ENCODE peak calls at places on chromosomes 12 and 14, in five cellular contexts. K is lung, E is BJ, R is colonic mucosa, C is endothelial cell of umbilical vein. W is an unnamed sample.

GRCh38 chr12:79618848-79619404 is 71.8 kb downstream of the PAWR start:
- DNase-seq in K (no peak), E (peak), R (no peak), C (no peak), W (no peak)

GRCh38 chr14:93305708-93306418 is 27.0 kb downstream of the BTBD7 start:
- DNase-seq in K (no peak), E (no peak), R (no peak), C (no peak), W (no peak)

GRCh38 chr12:126474703-126475102 is 1409.5 kb downstream of the AACS start:
- DNase-seq in K (no peak), E (no peak), R (no peak), C (no peak), W (no peak)

GRCh38 chr14:102279688-102280348 is 25.1 kb downstream of the MOK start:
- DNase-seq in K (peak), E (peak), R (no peak), C (no peak), W (peak)

GRCh38 chr12:111027431-111027830 is 107.1 kb upstream of the MYL2 start:
- DNase-seq in K (no peak), E (no peak), R (no peak), C (no peak), W (no peak)

GRCh38 chr14:104682107-104682593 is 7.3 kb upstream of the INF2 start:
- DNase-seq in K (no peak), E (no peak), R (no peak), C (no peak), W (peak)

GRCh38 chr12:93518725-93519124 is 51.4 kb downstream of the MRPL42 start:
- DNase-seq in K (no peak), E (no peak), R (no peak), C (no peak), W (no peak)

GRCh38 chr12:102406033-102406584 is 74.3 kb downstream of the IGF1 start:
- DNase-seq in K (no peak), E (no peak), R (peak), C (peak), W (no peak)

GRCh38 chr14:70754989-70755388 is 54.3 kb downstream of the MAP3K9 start:
- DNase-seq in K (peak), E (no peak), R (no peak), C (no peak), W (peak)

GRCh38 chr14:74278080-74278479 is 24.7 kb downstream of the ABCD4 start:
- DNase-seq in K (no peak), E (no peak), R (no peak), C (no peak), W (no peak)

GRCh38 chr12:21828779-21829178 is 54.3 kb upstream of the KCNJ8 start:
- DNase-seq in K (no peak), E (peak), R (no peak), C (no peak), W (no peak)

GRCh38 chr12:101942206-101942605 is 64.8 kb downstream of the DRAM1 start:
- DNase-seq in K (no peak), E (no peak), R (no peak), C (no peak), W (no peak)

GRCh38 chr14:49879683-49880204 is 13.1 kb upstream of the ARF6 start:
- DNase-seq in K (no peak), E (no peak), R (peak), C (peak), W (peak)

GRCh38 chr14:69860221-69860620 is 19.0 kb upstream of the SMOC1 start:
- DNase-seq in K (no peak), E (no peak), R (no peak), C (no peak), W (no peak)

GRCh38 chr14:63603749-63604277 is 37.9 kb downstream of the WDR89 start:
- DNase-seq in K (no peak), E (no peak), R (no peak), C (no peak), W (no peak)

GRCh38 chr12:32390572-32391219 is 8.7 kb upstream of the FGD4 start:
- DNase-seq in K (peak), E (no peak), R (peak), C (peak), W (peak)

GRCh38 chr14:88856786-88857366 is 32.4 kb downstream of the TTC8 start:
- DNase-seq in K (no peak), E (no peak), R (no peak), C (no peak), W (no peak)

GRCh38 chr12:119783787-119784186 is 93.3 kb downstream of the CIT start:
- DNase-seq in K (no peak), E (no peak), R (no peak), C (no peak), W (no peak)

GRCh38 chr14:87955501-87955900 is 37.5 kb downstream of the GALC start:
- DNase-seq in K (no peak), E (peak), R (no peak), C (no peak), W (no peak)

DNA sequence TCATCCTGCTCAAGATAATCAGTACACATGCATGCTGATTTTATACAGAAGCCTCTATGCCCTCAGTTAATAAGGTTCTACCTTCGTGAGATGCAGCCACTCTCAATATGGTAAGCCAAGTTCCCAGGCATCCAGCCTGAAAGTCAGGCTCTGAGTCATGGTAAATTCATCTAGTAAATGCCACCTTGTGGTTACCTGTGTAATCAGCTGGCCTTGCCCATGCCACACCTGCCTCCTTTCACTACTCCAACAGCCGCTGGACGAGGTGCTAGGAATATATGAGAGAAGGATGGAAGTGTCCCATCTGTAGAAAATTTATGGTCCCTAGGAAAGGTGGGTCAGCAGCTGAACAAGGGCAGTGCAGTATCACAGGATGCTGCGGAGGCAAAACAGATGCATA is 207.3 kb downstream of the SSPN start:
- DNase-seq in K (peak), E (no peak), R (peak), C (no peak), W (peak)
- TF ChIP-seq CTCF in K (no peak), E (no peak), R (peak), C (no peak), W (peak)

GRCh38 chr12:117189725-117190209 is 503 bp downstream of the FBXO21 start:
- DNase-seq in K (no peak), E (no peak), R (peak), C (peak), W (no peak)
- H3K4me3 ChIP-seq in K (peak), E (peak), R (peak), C (peak), W (peak)

GRCh38 chr14:61561144-61561543 is 134.2 kb upstream of the HIF1A start:
- DNase-seq in K (no peak), E (no peak), R (no peak), C (peak), W (no peak)
- TF ChIP-seq CTCF in K (no peak), E (peak), R (no peak), C (peak), W (peak)

GRCh38 chr14:22978873-22979671 is 3.3 kb downstream of the AJUBA start:
- DNase-seq in K (no peak), E (no peak), R (peak), C (no peak), W (peak)
- H3K4me3 ChIP-seq in K (peak), E (peak), R (no peak), C (no peak), W (peak)